ENCODE peak calls at places on chromosomes 1 and 21, in nine cellular contexts. S is neural progenitor cell, Z is osteocyte, I is type B pancreatic cell, U is right lobe of liver, J is GM20000, X is astrocyte of the spinal cord, G is hepatocyte, V is uterus. B is an unnamed sample.

GRCh38 chr1:183497218-183497617 is 24.9 kb downstream of the SMG7 start:
- DNase-seq in S (no peak), I (no peak), Z (no peak), U (no peak), G (no peak), X (no peak), V (no peak), J (no peak), B (no peak)

GRCh38 chr1:2275796-2276536 is 47.8 kb downstream of the SKI start:
- DNase-seq in Z (no peak), G (peak), X (peak), U (no peak), J (no peak), V (peak), S (no peak), I (no peak), B (no peak)

GRCh38 chr1:239263821-239264220 is 122.5 kb upstream of the CHRM3 start:
- DNase-seq in Z (no peak), U (no peak), G (no peak), X (no peak), V (no peak), S (no peak), J (no peak), I (no peak), B (no peak)

GRCh38 chr1:247077234-247077633 is 1.4 kb downstream of the ZNF670 start:
- DNase-seq in X (no peak), J (no peak), U (no peak), G (no peak), Z (no peak), I (no peak), V (no peak), S (no peak), B (no peak)

GRCh38 chr1:205325334-205325884 is 3.9 kb upstream of the NUAK2 start:
- DNase-seq in J (peak), I (no peak), V (peak), S (peak), G (peak), U (peak), Z (peak), X (peak), B (peak)

GRCh38 chr1:38564946-38565570 is 294.5 kb downstream of the RRAGC start:
- DNase-seq in G (no peak), Z (no peak), I (no peak), U (peak), V (no peak), S (no peak), J (no peak), X (no peak), B (no peak)

GRCh38 chr1:198641506-198641905 is 2.7 kb downstream of the PTPRC start:
- DNase-seq in J (no peak), U (no peak), V (no peak), G (no peak), X (no peak), I (no peak), Z (no peak), S (no peak), B (no peak)

GRCh38 chr1:186722711-186723309 is 42.6 kb upstream of the PTGS2 start:
- DNase-seq in S (peak), J (peak), G (peak), X (peak), U (no peak), V (peak), Z (no peak), I (no peak), B (peak)

GRCh38 chr1:208909011-208909410 is 664.8 kb upstream of the PLXNA2 start:
- DNase-seq in X (no peak), S (no peak), V (no peak), J (no peak), U (no peak), G (no peak), Z (no peak), I (no peak), B (no peak)

GRCh38 chr1:39614488-39614887 is 25.0 kb downstream of the HEYL start:
- DNase-seq in I (no peak), Z (no peak), J (no peak), V (no peak), S (no peak), G (no peak), X (no peak), U (no peak), B (no peak)

GRCh38 chr1:207818971-207819451 is 67.2 kb downstream of the CD46 start:
- DNase-seq in S (no peak), V (no peak), Z (no peak), X (peak), J (no peak), U (peak), I (no peak), G (peak), B (no peak)

GRCh38 chr1:31699341-31699891 is 4.4 kb downstream of the COL16A1 start:
- DNase-seq in G (no peak), I (no peak), X (no peak), U (no peak), Z (no peak), V (no peak), J (peak), S (no peak), B (peak)

GRCh38 chr1:53982034-53982761 is 35.8 kb downstream of the LDLRAD1 start:
- DNase-seq in V (peak), I (no peak), X (peak), S (peak), U (peak), Z (no peak), G (peak), J (no peak), B (no peak)

GRCh38 chr1:80540149-80540548 is 1260.6 kb upstream of the ADGRL2 start:
- DNase-seq in J (no peak), U (no peak), I (no peak), X (no peak), G (no peak), V (no peak), S (no peak), Z (no peak), B (no peak)

GRCh38 chr1:208141793-208142192 is 102.4 kb downstream of the PLXNA2 start:
- DNase-seq in G (peak), U (no peak), Z (no peak), I (no peak), V (peak), X (peak), J (no peak), S (no peak), B (no peak)

GRCh38 chr1:161731241-161731640 is 9.9 kb downstream of the FCRLB start:
- DNase-seq in J (no peak), S (no peak), V (no peak), Z (no peak), U (no peak), I (no peak), G (no peak), X (no peak), B (no peak)

GRCh38 chr1:9069324-9070100 is at the start of gene SLC2A5:
- DNase-seq in J (peak), X (no peak), I (no peak), S (peak), V (peak), G (no peak), Z (no peak), U (no peak), B (peak)

GRCh38 chr1:235264327-235264726 is 63.7 kb downstream of the ARID4B start:
- DNase-seq in X (no peak), V (no peak), I (no peak), G (no peak), Z (no peak), U (no peak), S (no peak), J (no peak), B (no peak)

GRCh38 chr1:43165765-43166164 is 6.3 kb downstream of the EBNA1BP2 start:
- DNase-seq in G (no peak), Z (no peak), V (no peak), J (no peak), I (no peak), S (no peak), X (no peak), U (no peak), B (no peak)

GRCh38 chr1:232512712-232513111 is 117.2 kb downstream of the SIPA1L2 start:
- DNase-seq in Z (no peak), S (no peak), X (no peak), V (no peak), I (no peak), G (no peak), U (no peak), J (no peak), B (no peak)

DNA sequence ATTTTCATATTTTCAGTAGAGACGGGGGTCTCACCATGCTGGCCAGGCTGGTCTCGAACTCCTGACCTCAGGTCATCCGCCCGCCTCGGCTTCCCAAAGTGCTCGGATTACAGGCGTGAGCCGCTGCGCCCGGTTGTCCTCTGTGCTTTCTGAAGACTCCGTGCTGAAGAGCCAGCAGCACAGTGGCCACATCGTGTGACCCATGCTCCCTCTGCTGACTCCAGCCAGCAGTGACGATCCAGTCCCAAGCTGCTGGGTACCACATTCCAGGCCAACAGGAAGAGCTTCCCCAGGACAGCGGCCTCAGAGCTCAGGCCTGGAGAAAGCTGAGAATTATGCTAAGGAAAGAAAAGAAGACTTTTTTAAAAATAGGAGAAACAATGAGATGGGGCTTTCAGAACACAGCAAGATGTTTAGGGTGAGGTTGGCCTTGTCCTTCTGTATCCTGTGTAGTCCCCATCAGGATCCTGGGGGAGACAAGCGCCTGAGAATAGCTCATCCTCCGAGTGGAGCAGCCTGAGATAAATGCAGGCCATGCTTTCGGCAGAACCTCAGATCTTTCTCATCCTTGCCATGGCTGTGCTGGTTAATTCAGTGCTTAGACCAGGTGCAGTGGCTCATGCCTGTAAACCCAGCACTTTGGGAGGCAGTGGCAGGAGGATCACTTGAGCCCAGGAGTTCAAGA is 207.1 kb downstream of the SLC35F3 start:
- DNase-seq in I (no peak), Z (no peak), J (no peak), U (peak), V (no peak), X (peak), S (peak), G (peak), B (no peak)
- TF ChIP-seq CTCF in I (peak), Z (peak), J (no peak), U (peak), V (no peak), X (peak), S (peak), G (peak), B (peak)

DNA sequence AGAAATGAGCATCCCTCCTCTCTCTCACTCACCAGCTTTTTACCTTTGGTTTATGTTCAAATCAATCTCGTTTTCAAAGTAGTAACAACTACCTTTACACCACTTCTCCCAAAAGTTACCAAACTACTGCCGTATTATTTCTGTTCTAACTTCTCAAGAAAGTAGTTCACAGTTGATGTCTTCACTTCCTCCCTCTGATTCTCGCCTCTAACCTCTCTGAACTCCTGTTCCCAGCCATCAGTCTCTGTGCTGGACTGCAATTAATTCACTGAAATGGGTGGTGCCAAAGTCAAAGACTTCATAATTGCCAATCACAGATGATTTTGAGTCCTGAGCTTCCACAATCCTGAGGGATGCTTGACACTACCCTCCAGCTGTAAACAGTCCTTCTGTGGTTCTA is 54.0 kb downstream of the ZNF281 start:
- DNase-seq in S (no peak), V (no peak), G (no peak), X (no peak), Z (no peak), J (peak), U (no peak), I (no peak), B (no peak)
- TF ChIP-seq CTCF in S (no peak), V (no peak), G (no peak), X (no peak), Z (no peak), J (no peak), U (no peak), I (no peak), B (no peak)

GRCh38 chr1:18602533-18603211 is 28.0 kb upstream of the PAX7 start:
- DNase-seq in G (no peak), S (no peak), V (no peak), I (no peak), J (no peak), X (no peak), U (no peak), Z (no peak), B (no peak)

GRCh38 chr1:18599096-18599495 is 31.6 kb upstream of the PAX7 start:
- DNase-seq in V (no peak), U (no peak), G (peak), S (peak), J (no peak), X (no peak), Z (no peak), I (no peak), B (no peak)

GRCh38 chr1:18597159-18598042 is 33.2 kb upstream of the PAX7 start:
- DNase-seq in G (peak), U (peak), I (peak), J (peak), X (peak), Z (no peak), S (peak), V (no peak), B (peak)

GRCh38 chr1:18603212-18603852 is 27.3 kb upstream of the PAX7 start:
- DNase-seq in S (peak), U (no peak), V (no peak), I (no peak), J (no peak), Z (no peak), G (no peak), X (no peak), B (no peak)

GRCh38 chr1:18599704-18600103 is 30.9 kb upstream of the PAX7 start:
- DNase-seq in G (no peak), S (no peak), I (no peak), X (no peak), J (no peak), V (no peak), Z (no peak), U (no peak), B (no peak)
- TF ChIP-seq CTCF in G (no peak), S (peak), I (peak), X (no peak), J (no peak), V (no peak), Z (no peak), U (no peak), B (no peak)

GRCh38 chr1:46528297-46528955 is 23.0 kb downstream of the KNCN start:
- DNase-seq in U (no peak), Z (no peak), V (no peak), J (no peak), S (peak), G (no peak), X (no peak), I (no peak), B (no peak)
- TF ChIP-seq CTCF in U (no peak), Z (peak), V (no peak), J (no peak), S (peak), G (no peak), X (peak), I (no peak), B (no peak)

GRCh38 chr1:18564661-18565060 is 66.0 kb upstream of the PAX7 start:
- DNase-seq in U (no peak), J (no peak), I (no peak), G (no peak), V (no peak), Z (no peak), X (no peak), S (peak), B (no peak)

GRCh38 chr1:18568489-18568888 is 62.2 kb upstream of the PAX7 start:
- DNase-seq in G (no peak), I (no peak), S (no peak), Z (no peak), J (no peak), V (no peak), X (no peak), U (no peak), B (no peak)

GRCh38 chr1:18569251-18569650 is 61.4 kb upstream of the PAX7 start:
- DNase-seq in J (no peak), Z (no peak), G (no peak), S (no peak), V (no peak), I (no peak), X (no peak), U (no peak), B (no peak)

GRCh38 chr1:18561967-18562366 is 68.7 kb upstream of the PAX7 start:
- DNase-seq in U (no peak), G (no peak), J (no peak), X (no peak), S (no peak), I (no peak), V (no peak), Z (no peak), B (no peak)

GRCh38 chr1:18565321-18565720 is 65.3 kb upstream of the PAX7 start:
- DNase-seq in V (no peak), Z (no peak), U (no peak), S (no peak), G (no peak), I (no peak), J (no peak), X (no peak), B (no peak)
- TF ChIP-seq CTCF in V (no peak), Z (no peak), U (no peak), S (no peak), G (no peak), I (no peak), J (no peak), X (no peak), B (no peak)

GRCh38 chr21:44378646-44379581 is 25.5 kb downstream of the TRPM2 start:
- DNase-seq in S (no peak), Z (no peak), J (no peak), V (no peak), I (peak), U (peak), X (no peak), G (no peak), B (no peak)

GRCh38 chr21:44377922-44378645 is 24.7 kb downstream of the TRPM2 start:
- DNase-seq in X (no peak), I (peak), V (no peak), U (peak), Z (no peak), J (no peak), G (no peak), S (no peak), B (no peak)

GRCh38 chr21:44375686-44376320 is 22.4 kb downstream of the TRPM2 start:
- DNase-seq in G (no peak), V (no peak), J (no peak), S (no peak), U (peak), Z (no peak), X (no peak), I (peak), B (no peak)

GRCh38 chr21:44376606-44377005 is 23.2 kb downstream of the TRPM2 start:
- DNase-seq in U (peak), V (no peak), I (peak), J (no peak), S (no peak), G (no peak), Z (no peak), X (no peak), B (no peak)

GRCh38 chr21:44377201-44377921 is 23.9 kb downstream of the TRPM2 start:
- DNase-seq in Z (no peak), I (peak), G (no peak), U (peak), S (peak), V (no peak), X (no peak), J (no peak), B (no peak)
- TF ChIP-seq CTCF in Z (no peak), I (peak), G (peak), U (no peak), S (peak), V (no peak), X (no peak), J (no peak), B (no peak)

B was measured in GM13977.